ENCODE peak calls at places on chromosome 11, in five cellular contexts. A is HepG2, H is H1, P is K562, C is HCT116. K is an unnamed sample.

GRCh38 chr11:43548921-43549320 is 131.6 kb upstream of the HSD17B12 start:
- DNase-seq in A (no peak), H (no peak), P (no peak), C (no peak), K (no peak)

GRCh38 chr11:121711900-121712424 is 259.2 kb upstream of the SORL1-AS1 start:
- DNase-seq in A (peak), H (no peak), P (no peak), C (no peak), K (no peak)

GRCh38 chr11:33713914-33714398 is 13.3 kb upstream of the C11orf91 start:
- DNase-seq in A (no peak), H (no peak), P (no peak), C (no peak), K (peak)

GRCh38 chr11:35826949-35827348 is 116.9 kb upstream of the LDLRAD3 start:
- DNase-seq in A (no peak), H (no peak), P (no peak), C (no peak), K (no peak)

GRCh38 chr11:64086263-64086938 is 50.7 kb downstream of the FLRT1 start:
- DNase-seq in A (no peak), H (no peak), P (no peak), C (no peak), K (peak)

GRCh38 chr11:100776212-100776896 is 89.3 kb downstream of the ARHGAP42 start:
- DNase-seq in A (peak), H (no peak), P (no peak), C (peak), K (no peak)

GRCh38 chr11:120564573-120565301 is 53.2 kb downstream of the GRIK4 start:
- DNase-seq in A (no peak), H (no peak), P (no peak), C (no peak), K (no peak)

GRCh38 chr11:113574171-113574570 is 99.0 kb upstream of the DRD2 start:
- DNase-seq in A (no peak), H (no peak), P (no peak), C (no peak), K (no peak)

GRCh38 chr11:43810929-43811596 is 69.6 kb upstream of the ALKBH3 start:
- DNase-seq in A (no peak), H (no peak), P (peak), C (no peak), K (peak)

GRCh38 chr11:84837402-84838069 is 789.6 kb downstream of the DLG2 start:
- DNase-seq in A (no peak), H (no peak), P (no peak), C (no peak), K (no peak)

GRCh38 chr11:9851366-9851765 is 187.5 kb downstream of the SWAP70 start:
- DNase-seq in A (no peak), H (no peak), P (no peak), C (no peak), K (no peak)

GRCh38 chr11:129412501-129412900 is 36.9 kb downstream of the BARX2 start:
- DNase-seq in A (no peak), H (no peak), P (peak), C (no peak), K (no peak)

GRCh38 chr11:33060271-33060670 is 20.9 kb downstream of the TCP11L1 start:
- DNase-seq in A (no peak), H (no peak), P (no peak), C (no peak), K (no peak)

DNA sequence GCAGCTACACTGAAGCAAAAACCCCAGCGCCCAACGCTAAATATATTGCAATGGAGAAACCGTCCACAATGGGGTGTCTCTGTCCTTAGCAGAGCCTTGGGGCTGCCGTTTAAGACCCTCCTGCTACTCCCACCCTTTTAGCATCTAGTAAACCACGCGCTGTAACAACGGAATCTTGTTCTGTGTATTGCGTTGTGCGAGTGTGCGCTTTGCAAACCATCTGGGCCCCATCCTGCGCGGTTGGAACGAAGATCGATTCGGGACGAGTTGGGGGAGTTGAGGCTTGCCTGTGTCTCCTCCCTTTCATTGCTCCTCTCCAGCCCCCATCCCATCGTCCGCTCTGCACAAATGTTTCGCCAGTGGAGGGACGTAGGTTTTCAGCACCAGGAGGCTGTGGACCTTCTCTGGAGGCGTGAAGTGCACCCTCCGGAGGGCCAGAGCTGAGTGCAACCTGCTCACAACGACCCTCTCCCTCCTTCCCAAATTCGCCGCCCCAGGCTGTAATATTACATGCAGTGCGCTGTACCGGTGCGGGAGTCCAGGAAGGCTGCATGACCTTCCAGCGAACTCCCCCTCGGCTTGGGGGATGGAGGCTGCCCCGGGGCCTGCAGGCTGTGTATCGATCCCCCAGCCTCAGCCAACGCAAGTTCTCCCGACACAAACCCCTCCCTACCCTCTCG is 1.6 kb upstream of the KMT2A start:
- DNase-seq in A (no peak), H (peak), P (peak), C (no peak), K (peak)
- TF ChIP-seq JUND in A (no peak), H (no peak), P (no peak), C (no peak), K (no peak)

GRCh38 chr11:112509300-112509699 is 248.6 kb upstream of the PLET1 start:
- DNase-seq in A (no peak), H (no peak), P (no peak), C (no peak), K (no peak)
- TF ChIP-seq JUND in A (no peak), H (no peak), P (no peak), C (no peak), K (no peak)

DNA sequence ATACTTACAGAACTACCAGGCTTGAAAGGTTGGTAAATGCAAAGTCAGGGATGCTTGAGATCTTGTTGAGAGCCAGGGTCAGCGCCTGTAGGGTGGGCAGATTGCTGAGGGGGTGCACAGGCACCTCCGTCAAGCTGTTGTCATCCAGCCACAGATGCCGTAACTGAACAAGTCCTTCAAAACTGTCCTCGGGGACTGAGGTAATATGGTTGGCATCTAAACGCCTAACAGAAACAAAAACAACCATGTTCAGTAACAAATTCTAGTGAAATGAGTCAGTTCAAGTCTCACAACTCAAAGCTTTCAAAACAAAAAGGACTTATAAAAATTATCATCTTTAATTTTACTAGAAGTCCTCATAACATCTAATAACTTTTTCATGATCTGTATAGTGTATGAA is 22.2 kb upstream of the CCDC34 start:
- DNase-seq in A (no peak), H (no peak), P (no peak), C (no peak), K (no peak)
- TF ChIP-seq JUND in A (no peak), H (no peak), P (no peak), C (no peak), K (no peak)

GRCh38 chr11:125070699-125071254 is 7.7 kb downstream of the SLC37A2 start:
- DNase-seq in A (peak), H (no peak), P (peak), C (peak), K (no peak)
- TF ChIP-seq JUND in A (no peak), H (no peak), P (peak), C (peak), K (no peak)

DNA sequence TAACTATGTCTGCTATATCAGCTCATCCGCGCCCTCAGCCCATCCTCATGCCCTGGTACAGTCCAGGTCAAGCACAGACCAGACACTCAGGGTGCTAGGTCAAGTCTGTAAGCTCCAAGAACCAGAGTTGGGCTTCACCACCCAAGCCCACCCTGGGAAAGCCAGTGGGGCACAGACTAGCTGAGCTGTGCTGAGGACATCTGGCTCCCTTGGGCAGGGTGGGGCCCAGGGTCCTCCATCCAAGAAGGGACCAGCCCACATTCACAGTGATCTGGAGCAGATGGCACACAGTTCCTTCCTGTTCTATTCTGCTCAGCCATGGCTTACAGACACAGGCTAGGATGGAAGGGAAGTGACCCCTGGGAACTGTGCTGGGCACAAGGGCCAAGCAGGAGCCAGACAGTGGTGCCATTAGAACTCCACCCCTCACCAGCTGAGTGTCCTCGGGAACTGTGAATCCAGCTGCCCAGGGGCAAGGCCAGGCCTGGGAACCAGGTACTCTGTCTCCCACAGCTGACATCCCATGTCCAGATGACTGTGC is 9.1 kb downstream of the P2RY6 start:
- DNase-seq in A (no peak), H (no peak), P (no peak), C (no peak), K (no peak)
- TF ChIP-seq JUND in A (no peak), H (no peak), P (no peak), C (no peak), K (no peak)

GRCh38 chr11:61954106-61955030 is 4.2 kb downstream of the BEST1 start:
- DNase-seq in A (no peak), H (peak), P (peak), C (no peak), K (no peak)
- TF ChIP-seq JUND in A (no peak), H (no peak), P (peak), C (no peak), K (no peak)

GRCh38 chr11:119375629-119376196 is 5.8 kb downstream of the USP2 start:
- DNase-seq in A (peak), H (peak), P (peak), C (no peak), K (no peak)

GRCh38 chr11:119373917-119374631 is 7.4 kb downstream of the USP2 start:
- DNase-seq in A (peak), H (peak), P (peak), C (no peak), K (peak)

GRCh38 chr11:119376197-119376847 is 5.2 kb downstream of the USP2 start:
- DNase-seq in A (peak), H (no peak), P (no peak), C (no peak), K (no peak)

GRCh38 chr11:119373059-119373875 is 8.2 kb downstream of the USP2 start:
- DNase-seq in A (peak), H (no peak), P (no peak), C (no peak), K (no peak)

DNA sequence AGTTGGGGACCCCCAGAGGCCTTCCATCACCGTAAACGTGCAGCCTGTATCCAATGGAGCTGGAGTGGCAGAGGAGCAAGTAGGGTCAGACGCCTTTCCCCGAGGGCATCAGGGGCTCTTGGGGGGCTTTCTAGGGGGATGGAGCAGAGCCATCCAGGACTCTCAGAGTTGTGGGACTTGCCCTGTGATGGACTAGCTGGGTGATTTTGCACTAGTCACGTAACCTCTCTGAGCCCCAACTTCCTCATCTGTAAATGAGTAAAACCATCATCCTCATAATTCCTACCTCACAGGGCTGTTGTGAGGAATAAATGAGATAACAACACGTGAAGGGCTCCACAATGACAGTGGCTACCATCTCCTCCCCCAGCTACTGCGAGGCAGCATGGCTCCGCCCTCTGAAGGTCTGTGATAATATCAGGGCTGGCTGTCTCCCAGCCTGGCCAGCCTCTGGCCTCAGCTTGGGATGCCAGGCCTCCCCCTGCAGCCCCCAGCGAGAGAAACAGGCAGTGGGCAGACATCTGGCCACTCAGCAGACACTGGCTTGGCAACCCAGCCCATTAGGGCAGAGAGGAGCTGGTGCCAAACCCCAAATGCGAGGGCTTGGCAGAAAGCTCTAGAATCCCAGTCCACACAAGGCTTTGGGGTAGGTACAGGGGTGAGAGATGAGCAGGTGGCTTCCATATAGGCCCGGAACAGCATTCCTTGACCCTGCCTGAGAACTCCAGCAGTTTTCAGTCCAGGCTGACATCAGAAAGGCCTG is 6.7 kb downstream of the USP2 start:
- DNase-seq in A (no peak), H (peak), P (peak), C (no peak), K (no peak)
- TF ChIP-seq JUND in A (no peak), H (no peak), P (peak), C (no peak), K (no peak)